ENCODE peak calls at places on chromosomes 12 and 14, in six cellular contexts. M, N, U, X, J and Q are unnamed samples.

GRCh38 chr14:77988966-77989365 is 181.2 kb upstream of the NRXN3 start:
- DNase-seq in J (no peak), U (no peak), M (no peak), X (no peak), N (no peak), Q (peak; percentile 42)

GRCh38 chr12:132255642-132256041 is 73.7 kb downstream of the GALNT9 start:
- DNase-seq in X (no peak), U (no peak), N (no peak), J (no peak), M (no peak), Q (no peak)

GRCh38 chr14:99679996-99680395 is 4.1 kb upstream of the CYP46A1 start:
- DNase-seq in J (no peak), X (no peak), U (no peak), N (peak; percentile 4), M (no peak), Q (no peak)

GRCh38 chr12:112973016-112973711 is 5.2 kb upstream of the OAS2 start:
- DNase-seq in J (no peak), N (no peak), U (no peak), M (no peak), X (no peak), Q (no peak)

GRCh38 chr14:85527006-85527405 is 2.9 kb upstream of the FLRT2 start:
- DNase-seq in X (no peak), J (no peak), M (no peak), N (no peak), U (no peak), Q (no peak)

GRCh38 chr14:102200690-102201368 is 61.1 kb downstream of the WDR20 start:
- DNase-seq in N (peak; percentile 51), M (no peak), U (no peak), J (no peak), X (no peak), Q (no peak)

GRCh38 chr14:58572092-58572853 is 65.5 kb upstream of the DACT1 start:
- DNase-seq in N (no peak), X (no peak), U (no peak), M (no peak), J (no peak), Q (peak; percentile 35)

GRCh38 chr12:123431951-123432886 is 4.3 kb downstream of the RILPL2 start:
- DNase-seq in N (peak; percentile 20), J (no peak), U (no peak), X (no peak), M (no peak), Q (no peak)

GRCh38 chr14:50734950-50735697 is 67.0 kb upstream of the SAV1 start:
- DNase-seq in X (no peak), J (no peak), M (no peak), N (no peak), U (no peak), Q (no peak)

GRCh38 chr14:90454041-90455000 is 57.5 kb downstream of the CALM1 start:
- DNase-seq in M (peak; percentile 82), X (peak; percentile 57), J (peak; percentile 57), N (peak; percentile 48), U (peak; percentile 91), Q (peak; percentile 86)

GRCh38 chr12:108633081-108633533 is 587 bp downstream of the SELPLG start:
- DNase-seq in M (no peak), J (no peak), N (no peak), X (no peak), U (no peak), Q (no peak)

GRCh38 chr12:120292661-120293531 is at the start of gene RNU4-1:
- DNase-seq in U (peak; percentile 78), X (peak; percentile 82), M (peak; percentile 72), N (peak; percentile 88), J (peak; percentile 99), Q (peak; percentile 96)

GRCh38 chr12:112380663-112381420 is 1.4 kb downstream of the HECTD4 start:
- DNase-seq in X (no peak), M (no peak), N (no peak), J (no peak), U (no peak), Q (peak; percentile 10)

GRCh38 chr12:1808036-1808797 is 12.1 kb upstream of the LRTM2 start:
- DNase-seq in N (no peak), M (no peak), J (no peak), X (no peak), U (no peak), Q (no peak)

GRCh38 chr12:121786441-121786825 is 7.1 kb downstream of the RHOF start:
- DNase-seq in M (peak; percentile 56), X (no peak), U (no peak), N (peak; percentile 97), J (peak; percentile 99), Q (no peak)

GRCh38 chr12:73950506-73950905 is 587.1 kb upstream of the ATXN7L3B start:
- DNase-seq in X (no peak), N (no peak), J (no peak), U (peak; percentile 30), M (no peak), Q (no peak)

GRCh38 chr14:94100847-94101246 is 9.7 kb upstream of the IFI27 start:
- DNase-seq in X (no peak), J (no peak), U (no peak), M (no peak), N (peak; percentile 82), Q (no peak)

GRCh38 chr12:90076851-90077319 is 368.2 kb upstream of the ATP2B1 start:
- DNase-seq in U (no peak), M (no peak), X (no peak), J (no peak), N (no peak), Q (peak; percentile 67)

GRCh38 chr12:121769297-121769830 is 24.1 kb downstream of the RHOF start:
- DNase-seq in N (no peak), J (no peak), M (no peak), U (no peak), X (no peak), Q (no peak)

GRCh38 chr14:29710015-29710414 is 217.6 kb downstream of the PRKD1 start:
- DNase-seq in U (no peak), M (no peak), J (no peak), X (no peak), N (no peak), Q (peak; percentile 34)

GRCh38 chr12:19945559-19946485 is 422.5 kb upstream of the PDE3A start:
- DNase-seq in U (no peak), N (no peak), M (no peak), J (no peak), X (no peak), Q (no peak)

GRCh38 chr12:68557011-68557715 is 53.5 kb upstream of the RAP1B start:
- DNase-seq in U (no peak), J (no peak), N (peak; percentile 24), X (no peak), M (no peak), Q (peak; percentile 75)

GRCh38 chr12:19491863-19492262 is 52.6 kb downstream of the AEBP2 start:
- DNase-seq in J (no peak), M (no peak), U (no peak), N (no peak), X (no peak), Q (no peak)

GRCh38 chr12:27972721-27973120 is at the start of gene PTHLH:
- DNase-seq in N (no peak), U (no peak), X (no peak), J (no peak), M (no peak), Q (no peak)

GRCh38 chr14:77808250-77808649 is 8.3 kb downstream of the ADCK1 start:
- DNase-seq in N (no peak), J (no peak), M (no peak), X (no peak), U (no peak), Q (no peak)

GRCh38 chr12:116542345-116542950 is 16.7 kb upstream of the MAP1LC3B2 start:
- DNase-seq in X (no peak), N (peak; percentile 57), J (no peak), U (no peak), M (no peak), Q (no peak)

GRCh38 chr14:85625925-85626585 is 96.1 kb downstream of the FLRT2 start:
- DNase-seq in X (no peak), J (no peak), M (no peak), U (no peak), N (peak; percentile 69), Q (no peak)

DNA sequence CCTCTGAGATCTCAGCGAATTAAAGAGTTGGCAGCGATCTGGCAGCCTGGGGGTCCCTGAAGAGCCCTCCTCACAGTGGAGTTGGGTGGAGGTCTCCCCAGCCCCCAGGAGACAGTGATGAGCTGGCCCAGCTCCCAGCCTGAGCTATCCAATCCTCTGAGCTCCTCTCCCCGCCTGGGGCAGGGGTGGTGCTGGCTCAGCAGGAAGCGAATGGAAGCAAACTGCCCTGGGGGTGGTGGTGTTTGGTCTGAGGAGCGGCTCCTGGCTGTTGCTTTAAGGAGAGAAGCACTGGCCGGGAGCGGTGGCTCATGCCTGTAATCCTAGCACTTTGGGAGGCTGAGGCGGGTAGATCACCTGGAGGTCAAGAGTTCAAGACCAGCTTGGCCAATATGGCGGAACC is 19.5 kb upstream of the MEG3 start:
- DNase-seq in N (no peak), X (no peak), J (no peak), M (no peak), U (no peak), Q (no peak)
- H3K9me3 ChIP-seq in N (no peaks in the 10 kb centered on the region), X (no peaks in the 10 kb centered on the region), J (peaks cover 40% of the 10 kb centered on the region), M (no peaks in the 10 kb centered on the region), U (peaks cover 37% of the 10 kb centered on the region), Q (no peaks in the 10 kb centered on the region)

GRCh38 chr14:64993263-64993662 is 6.6 kb downstream of the FNTB start:
- DNase-seq in X (no peak), J (no peak), N (no peak), U (no peak), M (no peak), Q (no peak)
- H3K27ac ChIP-seq in X (no peak overlapping the region), J (no peak overlapping the region), N (peak overlapping the region; percentile 10), U (no peak overlapping the region), M (no peak overlapping the region), Q (no peak overlapping the region)

GRCh38 chr12:12645485-12645884 is 33.8 kb downstream of the CREBL2 start:
- DNase-seq in N (no peak), J (peak; percentile 16), U (no peak), M (no peak), X (no peak), Q (peak; percentile 46)
- H3K9me3 ChIP-seq in N (no peaks in the 10 kb centered on the region), J (peaks cover 8% of the 10 kb centered on the region), U (peaks cover 20% of the 10 kb centered on the region), M (no peaks in the 10 kb centered on the region), X (no peaks in the 10 kb centered on the region), Q (no peaks in the 10 kb centered on the region)

GRCh38 chr14:75197338-75197737 is 20.9 kb upstream of the TMED10 start:
- DNase-seq in M (no peak), U (no peak), J (no peak), X (no peak), N (no peak), Q (no peak)

GRCh38 chr14:75202671-75203070 is 26.3 kb upstream of the TMED10 start:
- DNase-seq in N (no peak), J (no peak), X (no peak), M (no peak), U (no peak), Q (no peak)

GRCh38 chr14:75198291-75198933 is 22.0 kb upstream of the TMED10 start:
- DNase-seq in X (no peak), U (no peak), J (no peak), N (peak; percentile 38), M (peak; percentile 57), Q (no peak)

GRCh38 chr14:75201087-75201486 is 24.7 kb upstream of the TMED10 start:
- DNase-seq in M (no peak), U (no peak), J (no peak), N (no peak), X (no peak), Q (peak; percentile 30)

DNA sequence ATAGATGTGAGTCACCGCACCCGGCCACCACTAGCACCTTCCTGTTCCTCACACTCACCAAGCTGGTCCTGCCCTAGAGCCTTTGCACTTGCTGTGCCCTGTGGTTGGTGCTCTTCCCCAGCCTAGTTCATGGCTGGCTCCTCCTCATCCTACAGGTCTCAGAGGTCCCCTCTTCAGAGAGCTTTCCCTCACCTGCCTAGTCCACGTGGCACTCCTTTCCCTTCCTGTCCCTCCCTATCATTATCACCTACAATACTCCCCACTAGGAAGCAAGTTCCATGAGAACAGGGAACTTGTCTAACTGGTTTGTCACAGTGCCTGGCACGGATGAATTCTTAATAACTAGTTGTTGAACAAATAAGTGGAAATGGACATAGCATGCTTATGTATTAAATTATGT is 24.0 kb upstream of the TMED10 start:
- DNase-seq in M (peak; percentile 81), U (no peak), N (no peak), X (no peak), J (peak; percentile 70), Q (no peak)
- H3K27ac ChIP-seq in M (peak overlapping the region; percentile 80), U (no peak overlapping the region), N (no peak overlapping the region), X (no peak overlapping the region), J (peak overlapping the region; percentile 0), Q (no peak overlapping the region)